ENCODE peak calls at places on chromosomes 16 and 17, in five cellular contexts. B is K562, Z is HepG2, L is GM12878, H is IMR-90. F is an unnamed sample.

GRCh38 chr17:7014995-7015586 is 2.7 kb downstream of the RNASEK start:
- DNase-seq in B (no peak), Z (no peak), L (peak; percentile 54), H (peak; percentile 66), F (no peak)

GRCh38 chr17:46044286-46044928 is 45.4 kb downstream of the STH start:
- DNase-seq in B (peak; percentile 62), Z (peak; percentile 83), L (no peak), H (peak; percentile 87), F (peak; percentile 70)

GRCh38 chr17:51427259-51428255 is 167.2 kb downstream of the UTP18 start:
- DNase-seq in B (no peak), Z (no peak), L (peak; percentile 26), H (no peak), F (peak; percentile 42)

GRCh38 chr16:77838597-77839255 is 50.4 kb downstream of the VAT1L start:
- DNase-seq in B (no peak), Z (no peak), L (no peak), H (peak; percentile 15), F (no peak)

GRCh38 chr16:57759131-57759530 is 23.6 kb downstream of the KATNB1 start:
- DNase-seq in B (no peak), Z (no peak), L (no peak), H (no peak), F (no peak)

GRCh38 chr16:67833035-67833417 is 9.1 kb upstream of the THAP11 start:
- DNase-seq in B (no peak), Z (no peak), L (no peak), H (peak; percentile 80), F (no peak)

GRCh38 chr16:81524382-81524781 is 79.8 kb downstream of the CMIP start:
- DNase-seq in B (no peak), Z (no peak), L (no peak), H (no peak), F (no peak)

GRCh38 chr17:45307290-45308015 is 9.4 kb downstream of the MAP3K14 start:
- DNase-seq in B (no peak), Z (no peak), L (peak; percentile 90), H (peak; percentile 90), F (no peak)

GRCh38 chr17:2571523-2572303 is 21.7 kb upstream of the PAFAH1B1 start:
- DNase-seq in B (no peak), Z (no peak), L (peak; percentile 61), H (no peak), F (no peak)

GRCh38 chr16:19168173-19169080 is at the start of gene SYT17:
- DNase-seq in B (no peak), Z (no peak), L (no peak), H (no peak), F (peak; percentile 88)

GRCh38 chr17:34318474-34318873 is 761 bp upstream of the CCL8 start:
- DNase-seq in B (peak; percentile 48), Z (no peak), L (no peak), H (no peak), F (no peak)

GRCh38 chr17:52159159-52159809 is 770 bp upstream of the CA10 start:
- DNase-seq in B (no peak), Z (no peak), L (no peak), H (no peak), F (peak; percentile 62)

GRCh38 chr16:22727285-22728166 is 86.4 kb upstream of the HS3ST2 start:
- DNase-seq in B (no peak), Z (no peak), L (no peak), H (no peak), F (no peak)

GRCh38 chr17:77748436-77748835 is 210.1 kb upstream of the TNRC6C start:
- DNase-seq in B (no peak), Z (no peak), L (no peak), H (no peak), F (no peak)

GRCh38 chr16:56643080-56643778 is 4.8 kb downstream of the MT1A start:
- DNase-seq in B (peak; percentile 67), Z (peak; percentile 39), L (no peak), H (no peak), F (no peak)

GRCh38 chr17:10073026-10073425 is 125.4 kb downstream of the GAS7 start:
- DNase-seq in B (no peak), Z (no peak), L (no peak), H (no peak), F (no peak)

GRCh38 chr17:47810901-47811635 is 10.5 kb downstream of the OSBPL7 start:
- DNase-seq in B (no peak), Z (no peak), L (no peak), H (no peak), F (no peak)

GRCh38 chr17:43662432-43663141 is 865 bp upstream of the MEOX1 start:
- DNase-seq in B (no peak), Z (no peak), L (peak; percentile 75), H (no peak), F (no peak)

GRCh38 chr16:64829678-64830077 is 292.2 kb downstream of the CDH11 start:
- DNase-seq in B (no peak), Z (no peak), L (no peak), H (no peak), F (no peak)

GRCh38 chr17:20179031-20179430 is 169.9 kb downstream of the SPECC1 start:
- DNase-seq in B (no peak), Z (no peak), L (no peak), H (no peak), F (no peak)

GRCh38 chr17:30290696-30291570 is 811 bp downstream of the BLMH start:
- DNase-seq in B (peak; percentile 69), Z (peak; percentile 35), L (no peak), H (peak; percentile 21), F (peak; percentile 64)

GRCh38 chr17:48637323-48638260 is 11.4 kb upstream of the HOXB9 start:
- DNase-seq in B (no peak), Z (no peak), L (no peak), H (peak; percentile 85), F (no peak)

GRCh38 chr16:89952551-89952950 is 4.0 kb downstream of the DEF8 start:
- DNase-seq in B (no peak), Z (no peak), L (no peak), H (no peak), F (no peak)

GRCh38 chr16:47037746-47038458 is 64.4 kb upstream of the DNAJA2 start:
- DNase-seq in B (peak; percentile 96), Z (peak; percentile 61), L (peak; percentile 40), H (peak; percentile 62), F (peak; percentile 98)

GRCh38 chr16:78778724-78779004 is 679.2 kb downstream of the WWOX start:
- DNase-seq in B (no peak), Z (no peak), L (no peak), H (no peak), F (no peak)

GRCh38 chr16:67657751-67658518 is 2.1 kb downstream of the ACD start:
- DNase-seq in B (no peak), Z (no peak), L (no peak), H (no peak), F (no peak)

GRCh38 chr16:20997147-20997546 is 96.6 kb downstream of the LYRM1 start:
- DNase-seq in B (no peak), Z (no peak), L (no peak), H (no peak), F (no peak)

GRCh38 chr17:17306181-17306580 is 3.0 kb downstream of the NT5M start:
- DNase-seq in B (no peak), Z (no peak), L (no peak), H (no peak), F (no peak)

GRCh38 chr17:21194210-21194609 is 19.8 kb downstream of the TMEM11 start:
- DNase-seq in B (no peak), Z (no peak), L (no peak), H (no peak), F (peak; percentile 39)

GRCh38 chr16:11191665-11192064 is 64.3 kb downstream of the SOCS1 start:
- DNase-seq in B (no peak), Z (no peak), L (no peak), H (no peak), F (no peak)

GRCh38 chr17:46818319-46818928 is at the start of gene WNT3:
- DNase-seq in B (peak; percentile 88), Z (no peak), L (no peak), H (no peak), F (peak; percentile 82)

GRCh38 chr16:4402439-4403132 is 13.8 kb downstream of the CORO7 start:
- DNase-seq in B (peak; percentile 90), Z (peak; percentile 45), L (no peak), H (peak; percentile 62), F (peak; percentile 96)

GRCh38 chr16:71383054-71383773 is 24.7 kb downstream of the CALB2 start:
- DNase-seq in B (no peak), Z (no peak), L (no peak), H (peak; percentile 5), F (no peak)
- TF ChIP-seq MXI1 in B (no peak), Z (no peak), L (no peak), H (no peak), F (no peak)

GRCh38 chr17:72122002-72122310 is 1.1 kb downstream of the SOX9 start:
- DNase-seq in B (no peak), Z (no peak), L (no peak), H (peak; percentile 58), F (no peak)

GRCh38 chr17:72121164-72122001 is 563 bp downstream of the SOX9 start:
- DNase-seq in B (no peak), Z (no peak), L (no peak), H (peak; percentile 69), F (peak; percentile 85)

GRCh38 chr17:72119280-72119962 is 1.4 kb upstream of the SOX9 start:
- DNase-seq in B (no peak), Z (no peak), L (no peak), H (no peak), F (no peak)

GRCh38 chr17:72119963-72120877 is 600 bp upstream of the SOX9 start:
- DNase-seq in B (no peak), Z (peak; percentile 79), L (no peak), H (peak; percentile 91), F (peak; percentile 79)

DNA sequence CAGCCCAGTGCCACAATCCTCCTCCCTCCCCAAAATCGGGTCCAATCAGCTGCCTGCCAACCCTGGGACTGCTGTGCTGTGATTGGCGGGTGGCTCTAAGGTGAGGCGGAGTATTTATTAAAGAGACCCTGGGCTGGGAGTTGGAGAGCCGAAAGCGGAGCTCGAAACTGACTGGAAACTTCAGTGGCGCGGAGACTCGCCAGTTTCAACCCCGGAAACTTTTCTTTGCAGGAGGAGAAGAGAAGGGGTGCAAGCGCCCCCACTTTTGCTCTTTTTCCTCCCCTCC is at the start of gene SOX9:
- DNase-seq in B (no peak), Z (peak; percentile 98), L (peak; percentile 73), H (peak; percentile 96), F (peak; percentile 95)
- TF ChIP-seq USF2 in B (no peak), Z (no peak), L (no peak), H (no peak), F (no peak)

DNA sequence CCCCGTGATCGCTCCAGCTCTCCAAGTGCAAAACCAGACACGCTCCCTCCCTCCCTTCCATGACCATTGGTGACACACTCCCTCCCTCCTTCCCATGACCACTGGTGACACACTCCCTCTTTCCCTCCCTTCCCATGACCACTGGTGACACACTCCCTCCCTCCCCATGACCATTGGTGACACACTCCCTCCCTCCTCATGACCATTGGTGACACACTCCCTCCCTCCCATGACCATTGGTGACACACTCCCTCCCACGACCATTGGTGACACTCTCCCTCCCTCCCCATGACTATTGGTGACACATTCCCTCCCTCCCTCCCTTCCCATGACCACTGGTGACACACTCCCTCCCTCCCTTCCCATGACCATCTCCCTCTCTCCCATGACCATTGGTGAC is 56.3 kb downstream of the LMF1 start:
- DNase-seq in B (no peak), Z (peak; percentile 16), L (peak; percentile 8), H (peak; percentile 23), F (no peak)
- TF ChIP-seq MXI1 in B (no peak), Z (no peak), L (no peak), H (no peak), F (no peak)

GRCh38 chr17:13749566-13750235 is 148.0 kb upstream of the HS3ST3A1 start:
- DNase-seq in B (no peak), Z (no peak), L (no peak), H (no peak), F (no peak)
- TF ChIP-seq USF2 in B (no peak), Z (no peak), L (no peak), H (no peak), F (no peak)

F was measured in SK-N-SH.